ENCODE peak calls at places on chromosomes 7 and 10, in nine cellular contexts. G is ovary; T is naive thymus-derived CD8-positive, alpha-beta T cell; N is activated T-cell treated with anti-CD3 and anti-CD28 coated beads, Interleukin-2, amount 50 U/mL, for 1 hour; X is HTR-8/SVneo; R is AG04450; Z is T-helper 1 cell; K is ACHN; B is iPS-NIHi11. O is an unnamed sample.

GRCh38 chr7:38542156-38542555 is 89.0 kb downstream of the AMPH start:
- DNase-seq in G (no peak), T (no peak), N (no peak), X (no peak), R (peak), Z (no peak), K (no peak), B (no peak), O (no peak)

GRCh38 chr10:104323085-104323484 is 15.2 kb downstream of the ITPRIP start:
- DNase-seq in G (peak), T (no peak), N (no peak), X (no peak), R (no peak), Z (no peak), K (no peak), B (no peak), O (no peak)

GRCh38 chr10:114278140-114278883 is 39.3 kb downstream of the VWA2 start:
- DNase-seq in G (no peak), T (no peak), N (no peak), X (no peak), R (no peak), Z (no peak), K (no peak), B (no peak), O (no peak)

GRCh38 chr10:5243521-5243987 is 46.9 kb downstream of the AKR1C4 start:
- DNase-seq in G (no peak), T (no peak), N (no peak), X (no peak), R (no peak), Z (no peak), K (no peak), B (no peak), O (no peak)

GRCh38 chr10:73997479-73997805 is 474 bp upstream of the VCL start:
- DNase-seq in G (no peak), T (no peak), N (no peak), X (peak), R (no peak), Z (peak), K (no peak), B (no peak), O (no peak)

GRCh38 chr10:131453772-131454634 is 142.5 kb upstream of the TCERG1L start:
- DNase-seq in G (peak), T (peak), N (peak), X (no peak), R (no peak), Z (no peak), K (peak), B (peak), O (no peak)

GRCh38 chr10:84256510-84257342 is 11.9 kb downstream of the RGR start:
- DNase-seq in G (no peak), T (peak), N (peak), X (no peak), R (no peak), Z (no peak), K (no peak), B (peak), O (peak)

GRCh38 chr7:43771567-43771966 is 13.1 kb downstream of the BLVRA start:
- DNase-seq in G (no peak), T (no peak), N (no peak), X (no peak), R (no peak), Z (no peak), K (no peak), B (no peak), O (no peak)

GRCh38 chr10:128859738-128860386 is 607.2 kb upstream of the MGMT start:
- DNase-seq in G (no peak), T (no peak), N (no peak), X (no peak), R (no peak), Z (no peak), K (peak), B (peak), O (no peak)

O was measured in pancreas.